ENCODE peak calls at places on chromosomes 5 and 9, in four cellular contexts. Q, N, F and U are unnamed samples.
A peak's percentile ranks its signal among the peaks of the same experiment; 100 is the strongest.

GRCh38 chr5:102718819-102719218 is 36.3 kb upstream of the PAM start:
- DNase-seq in Q (no peak), N (no peak), F (no peak), U (no peak)

GRCh38 chr9:13716620-13717019 is 437.1 kb upstream of the MPDZ start:
- DNase-seq in Q (no peak), N (no peak), F (no peak), U (no peak)

GRCh38 chr5:29896651-29897050 is 1296.8 kb upstream of the CDH6 start:
- DNase-seq in Q (no peak), N (no peak), F (no peak), U (no peak)

GRCh38 chr9:6014668-6015270 is 655 bp downstream of the RANBP6 start:
- DNase-seq in Q (no peak), N (no peak), F (no peak), U (no peak)

GRCh38 chr9:136777359-136777758 is 13.0 kb upstream of the LCN15 start:
- DNase-seq in Q (no peak), N (no peak), F (no peak), U (no peak)

GRCh38 chr9:135074354-135075233 is 12.9 kb upstream of the OLFM1 start:
- DNase-seq in Q (peak; percentile 78), N (no peak), F (no peak), U (no peak)

GRCh38 chr5:64165500-64166200 is at the start of gene RNF180:
- DNase-seq in Q (peak; percentile 79), N (peak; percentile 73), F (no peak), U (peak; percentile 8)

GRCh38 chr5:123700624-123701023 is 188.6 kb downstream of the CSNK1G3 start:
- DNase-seq in Q (no peak), N (no peak), F (no peak), U (no peak)

GRCh38 chr5:35956429-35956828 is 18.0 kb upstream of the CAPSL start:
- DNase-seq in Q (no peak), N (no peak), F (no peak), U (no peak)

GRCh38 chr5:175032741-175033151 is 308.4 kb downstream of the MSX2 start:
- DNase-seq in Q (no peak), N (no peak), F (no peak), U (no peak)

GRCh38 chr9:127131871-127132270 is 9.4 kb upstream of the ANGPTL2 start:
- DNase-seq in Q (peak; percentile 62), N (no peak), F (no peak), U (no peak)

GRCh38 chr5:173328896-173329369 is 719 bp upstream of the STC2 start:
- DNase-seq in Q (peak; percentile 77), N (no peak), F (no peak), U (no peak)